ENCODE peak calls at places on chromosomes 16 and 17, in eight cellular contexts. Q, J, X, H, D, N, T and S are unnamed samples.
A peak's percentile ranks its signal among the peaks of the same experiment; 100 is the strongest.

GRCh38 chr16:5951486-5951885 is 853.9 kb upstream of the EEF2KMT start:
- DNase-seq in Q (no peak), J (no peak), X (no peak), H (no peak), D (no peak), N (no peak), T (no peak), S (no peak)

GRCh38 chr17:48724241-48725004 is 1.4 kb downstream of the PRAC2 start:
- DNase-seq in Q (peak; percentile 54), J (peak; percentile 75), X (peak; percentile 21), H (peak; percentile 51), D (peak; percentile 67), N (peak; percentile 83), T (peak; percentile 80), S (peak; percentile 77)

GRCh38 chr16:83689385-83689831 is 118.4 kb upstream of the HSBP1 start:
- DNase-seq in Q (peak; percentile 99), J (peak; percentile 58), X (no peak), H (peak; percentile 37), D (peak; percentile 79), N (peak; percentile 94), T (no peak), S (peak; percentile 97)

GRCh38 chr17:6555331-6556120 is 829 bp downstream of the PITPNM3 start:
- DNase-seq in Q (no peak), J (peak; percentile 36), X (no peak), H (no peak), D (peak; percentile 83), N (peak; percentile 37), T (no peak), S (peak; percentile 61)

GRCh38 chr17:76868669-76869208 is 535 bp downstream of the MGAT5B start:
- DNase-seq in Q (no peak), J (no peak), X (no peak), H (no peak), D (peak; percentile 49), N (no peak), T (peak; percentile 15), S (peak; percentile 31)

GRCh38 chr17:78991906-78992532 is 12.3 kb upstream of the LGALS3BP start:
- DNase-seq in Q (no peak), J (no peak), X (no peak), H (no peak), D (no peak), N (no peak), T (peak; percentile 2), S (no peak)

GRCh38 chr17:57892820-57893595 is 43.2 kb upstream of the MRPS23 start:
- DNase-seq in Q (peak; percentile 98), J (peak; percentile 96), X (no peak), H (peak; percentile 98), D (peak; percentile 92), N (peak; percentile 97), T (no peak), S (peak; percentile 99)

GRCh38 chr17:49814781-49815496 is 26.5 kb downstream of the KAT7 start:
- DNase-seq in Q (no peak), J (peak; percentile 66), X (no peak), H (no peak), D (no peak), N (no peak), T (no peak), S (no peak)

GRCh38 chr17:8905256-8905778 is 37.8 kb upstream of the PIK3R6 start:
- DNase-seq in Q (no peak), J (peak; percentile 60), X (no peak), H (no peak), D (no peak), N (no peak), T (peak; percentile 20), S (no peak)

GRCh38 chr17:72171703-72172670 is 51.2 kb downstream of the SOX9 start:
- DNase-seq in Q (no peak), J (no peak), X (no peak), H (no peak), D (no peak), N (no peak), T (no peak), S (no peak)

GRCh38 chr16:86338403-86339115 is 171.8 kb upstream of the FOXF1 start:
- DNase-seq in Q (no peak), J (no peak), X (no peak), H (no peak), D (no peak), N (no peak), T (no peak), S (peak; percentile 25)

GRCh38 chr16:73142995-73143394 is 95.1 kb upstream of the ZFHX3 start:
- DNase-seq in Q (no peak), J (no peak), X (no peak), H (no peak), D (no peak), N (no peak), T (no peak), S (no peak)

GRCh38 chr17:74354123-74354522 is 7.5 kb downstream of the BTBD17 start:
- DNase-seq in Q (no peak), J (peak; percentile 84), X (peak; percentile 20), H (no peak), D (peak; percentile 71), N (no peak), T (peak; percentile 32), S (no peak)

GRCh38 chr16:69328854-69329316 is 1.5 kb downstream of the PDF start:
- DNase-seq in Q (peak; percentile 34), J (no peak), X (no peak), H (no peak), D (peak; percentile 54), N (peak; percentile 73), T (no peak), S (peak; percentile 51)

GRCh38 chr16:11613381-11614303 is 26.9 kb upstream of the LITAF start:
- DNase-seq in Q (no peak), J (no peak), X (no peak), H (no peak), D (peak; percentile 27), N (peak; percentile 56), T (no peak), S (no peak)

GRCh38 chr16:79933586-79933985 is 333.0 kb upstream of the MAF start:
- DNase-seq in Q (no peak), J (no peak), X (no peak), H (no peak), D (no peak), N (no peak), T (no peak), S (no peak)

GRCh38 chr17:59838196-59838911 is 54.4 kb downstream of the TUBD1 start:
- DNase-seq in Q (peak; percentile 53), J (peak; percentile 60), X (no peak), H (no peak), D (peak; percentile 63), N (peak; percentile 70), T (no peak), S (no peak)

GRCh38 chr17:42347198-42347597 is 41.0 kb downstream of the STAT3 start:
- DNase-seq in Q (peak; percentile 80), J (no peak), X (no peak), H (no peak), D (peak; percentile 62), N (peak; percentile 80), T (no peak), S (peak; percentile 89)

GRCh38 chr17:74873874-74874614 is 1.2 kb upstream of the FDXR start:
- DNase-seq in Q (peak; percentile 23), J (no peak), X (no peak), H (no peak), D (no peak), N (no peak), T (no peak), S (peak; percentile 36)

GRCh38 chr17:50027639-50028206 is 28.2 kb upstream of the ITGA3 start:
- DNase-seq in Q (peak; percentile 96), J (peak; percentile 39), X (no peak), H (peak; percentile 70), D (peak; percentile 98), N (peak; percentile 93), T (no peak), S (peak; percentile 99)

GRCh38 chr16:72769876-72770275 is 278.1 kb downstream of the ZFHX3 start:
- DNase-seq in Q (peak; percentile 43), J (no peak), X (no peak), H (no peak), D (no peak), N (peak; percentile 21), T (no peak), S (peak; percentile 8)